ENCODE peak calls at places on chromosome 4, in ten cellular contexts. One of them, this sample, is unnamed. For H3K27me3, the result is how much of the 10 kb centered on the place peaks cover.

GRCh38 chr4:146179784-146180405 is 4.4 kb downstream of the LSM6 start:
- DNase-seq in stomach: no peak
- DNase-seq in tibial artery: no peak
- DNase-seq in adipocyte: no peak
- DNase-seq in body of pancreas: no peak
- DNase-seq in GM06990: no peak
- DNase-seq in kidney epithelial cell: no peak
- DNase-seq in SK-N-SH: no peak
- DNase-seq in adrenal gland: no peak
- DNase-seq in CD4-positive, alpha-beta memory T cell: no peak
- DNase-seq in this sample: no peak

GRCh38 chr4:140152015-140152703 is 1.8 kb downstream of the MAML3 start:
- DNase-seq in kidney epithelial cell: no peak
- DNase-seq in CD4-positive, alpha-beta memory T cell: peak
- DNase-seq in body of pancreas: peak
- DNase-seq in SK-N-SH: peak
- DNase-seq in stomach: peak
- DNase-seq in GM06990: peak
- DNase-seq in adipocyte: peak
- DNase-seq in adrenal gland: no peak
- DNase-seq in tibial artery: peak
- DNase-seq in this sample: peak

GRCh38 chr4:5784960-5785611 is 74.1 kb downstream of the EVC start:
- DNase-seq in GM06990: no peak
- DNase-seq in body of pancreas: no peak
- DNase-seq in adipocyte: peak
- DNase-seq in SK-N-SH: no peak
- DNase-seq in kidney epithelial cell: no peak
- DNase-seq in tibial artery: peak
- DNase-seq in stomach: no peak
- DNase-seq in adrenal gland: no peak
- DNase-seq in CD4-positive, alpha-beta memory T cell: no peak
- DNase-seq in this sample: no peak

GRCh38 chr4:186979966-186980745 is 256.5 kb upstream of the FAT1 start:
- DNase-seq in kidney epithelial cell: no peak
- DNase-seq in SK-N-SH: no peak
- DNase-seq in CD4-positive, alpha-beta memory T cell: no peak
- DNase-seq in adipocyte: peak
- DNase-seq in tibial artery: no peak
- DNase-seq in GM06990: no peak
- DNase-seq in stomach: no peak
- DNase-seq in body of pancreas: no peak
- DNase-seq in adrenal gland: no peak
- DNase-seq in this sample: no peak

GRCh38 chr4:78299565-78299972 is 242.4 kb downstream of the FRAS1 start:
- DNase-seq in adipocyte: peak
- DNase-seq in CD4-positive, alpha-beta memory T cell: no peak
- DNase-seq in SK-N-SH: no peak
- DNase-seq in tibial artery: no peak
- DNase-seq in GM06990: no peak
- DNase-seq in body of pancreas: no peak
- DNase-seq in adrenal gland: no peak
- DNase-seq in stomach: peak
- DNase-seq in kidney epithelial cell: no peak
- DNase-seq in this sample: no peak

GRCh38 chr4:181860157-181860556 is 383.0 kb upstream of the TENM3 start:
- DNase-seq in stomach: no peak
- DNase-seq in adrenal gland: no peak
- DNase-seq in body of pancreas: no peak
- DNase-seq in tibial artery: no peak
- DNase-seq in GM06990: no peak
- DNase-seq in SK-N-SH: peak
- DNase-seq in adipocyte: peak
- DNase-seq in kidney epithelial cell: no peak
- DNase-seq in CD4-positive, alpha-beta memory T cell: no peak
- DNase-seq in this sample: no peak

GRCh38 chr4:9925750-9926439 is 95.4 kb downstream of the SLC2A9 start:
- DNase-seq in adrenal gland: no peak
- DNase-seq in stomach: no peak
- DNase-seq in kidney epithelial cell: no peak
- DNase-seq in CD4-positive, alpha-beta memory T cell: no peak
- DNase-seq in adipocyte: no peak
- DNase-seq in GM06990: no peak
- DNase-seq in SK-N-SH: no peak
- DNase-seq in body of pancreas: no peak
- DNase-seq in tibial artery: no peak
- DNase-seq in this sample: no peak

GRCh38 chr4:181418491-181418890 is 824.7 kb upstream of the TENM3 start:
- DNase-seq in tibial artery: no peak
- DNase-seq in adrenal gland: no peak
- DNase-seq in body of pancreas: no peak
- DNase-seq in stomach: no peak
- DNase-seq in CD4-positive, alpha-beta memory T cell: no peak
- DNase-seq in adipocyte: no peak
- DNase-seq in kidney epithelial cell: no peak
- DNase-seq in GM06990: no peak
- DNase-seq in SK-N-SH: no peak
- DNase-seq in this sample: no peak

GRCh38 chr4:87659247-87659931 is 9.3 kb downstream of the DMP1 start:
- DNase-seq in adipocyte: no peak
- DNase-seq in SK-N-SH: no peak
- DNase-seq in GM06990: no peak
- DNase-seq in tibial artery: no peak
- DNase-seq in kidney epithelial cell: peak
- DNase-seq in CD4-positive, alpha-beta memory T cell: no peak
- DNase-seq in stomach: no peak
- DNase-seq in body of pancreas: no peak
- DNase-seq in adrenal gland: no peak
- DNase-seq in this sample: no peak

GRCh38 chr4:128974203-128974602 is 119.1 kb downstream of the SCLT1 start:
- DNase-seq in adrenal gland: peak
- DNase-seq in adipocyte: peak
- DNase-seq in stomach: no peak
- DNase-seq in body of pancreas: no peak
- DNase-seq in CD4-positive, alpha-beta memory T cell: no peak
- DNase-seq in kidney epithelial cell: no peak
- DNase-seq in GM06990: no peak
- DNase-seq in tibial artery: no peak
- DNase-seq in SK-N-SH: peak
- DNase-seq in this sample: no peak

GRCh38 chr4:87478732-87479250 is 50.4 kb downstream of the SPARCL1 start:
- DNase-seq in CD4-positive, alpha-beta memory T cell: no peak
- DNase-seq in tibial artery: no peak
- DNase-seq in adipocyte: no peak
- DNase-seq in kidney epithelial cell: no peak
- DNase-seq in body of pancreas: no peak
- DNase-seq in stomach: no peak
- DNase-seq in GM06990: no peak
- DNase-seq in SK-N-SH: no peak
- DNase-seq in adrenal gland: no peak
- DNase-seq in this sample: no peak

GRCh38 chr4:40908702-40909362 is 159.1 kb downstream of the NSUN7 start:
- DNase-seq in body of pancreas: peak
- DNase-seq in kidney epithelial cell: peak
- DNase-seq in tibial artery: peak
- DNase-seq in adipocyte: peak
- DNase-seq in adrenal gland: peak
- DNase-seq in SK-N-SH: peak
- DNase-seq in GM06990: peak
- DNase-seq in stomach: peak
- DNase-seq in CD4-positive, alpha-beta memory T cell: peak
- DNase-seq in this sample: peak

GRCh38 chr4:158253350-158253980 is 43.2 kb downstream of the TMEM144 start:
- DNase-seq in body of pancreas: peak
- DNase-seq in stomach: peak
- DNase-seq in GM06990: peak
- DNase-seq in kidney epithelial cell: peak
- DNase-seq in tibial artery: no peak
- DNase-seq in adipocyte: peak
- DNase-seq in adrenal gland: peak
- DNase-seq in CD4-positive, alpha-beta memory T cell: peak
- DNase-seq in SK-N-SH: peak
- DNase-seq in this sample: no peak

GRCh38 chr4:176319237-176319703 is 496 bp upstream of the SPCS3 start:
- DNase-seq in adipocyte: no peak
- DNase-seq in adrenal gland: no peak
- DNase-seq in GM06990: no peak
- DNase-seq in stomach: no peak
- DNase-seq in tibial artery: no peak
- DNase-seq in kidney epithelial cell: no peak
- DNase-seq in SK-N-SH: no peak
- DNase-seq in body of pancreas: no peak
- DNase-seq in CD4-positive, alpha-beta memory T cell: no peak
- DNase-seq in this sample: no peak

GRCh38 chr4:150366487-150366999 is 215.4 kb upstream of the MAB21L2 start:
- DNase-seq in SK-N-SH: peak
- DNase-seq in CD4-positive, alpha-beta memory T cell: no peak
- DNase-seq in adrenal gland: no peak
- DNase-seq in body of pancreas: no peak
- DNase-seq in adipocyte: no peak
- DNase-seq in stomach: no peak
- DNase-seq in GM06990: peak
- DNase-seq in tibial artery: no peak
- DNase-seq in kidney epithelial cell: no peak
- DNase-seq in this sample: no peak
- H3K27me3 ChIP-seq in SK-N-SH: under half
- H3K27me3 ChIP-seq in CD4-positive, alpha-beta memory T cell: under half
- H3K27me3 ChIP-seq in adrenal gland: under half
- H3K27me3 ChIP-seq in body of pancreas: under half
- H3K27me3 ChIP-seq in adipocyte: under half
- H3K27me3 ChIP-seq in stomach: under half
- H3K27me3 ChIP-seq in GM06990: under half
- H3K27me3 ChIP-seq in tibial artery: under half
- H3K27me3 ChIP-seq in kidney epithelial cell: under half
- H3K27me3 ChIP-seq in this sample: under half

GRCh38 chr4:996994-997374 is 3.8 kb upstream of the SLC26A1 start:
- DNase-seq in SK-N-SH: no peak
- DNase-seq in stomach: no peak
- DNase-seq in kidney epithelial cell: no peak
- DNase-seq in body of pancreas: no peak
- DNase-seq in GM06990: no peak
- DNase-seq in adrenal gland: no peak
- DNase-seq in adipocyte: no peak
- DNase-seq in tibial artery: no peak
- DNase-seq in CD4-positive, alpha-beta memory T cell: no peak
- DNase-seq in this sample: no peak
- H3K27me3 ChIP-seq in SK-N-SH: under half
- H3K27me3 ChIP-seq in stomach: under half
- H3K27me3 ChIP-seq in kidney epithelial cell: half or more
- H3K27me3 ChIP-seq in body of pancreas: under half
- H3K27me3 ChIP-seq in GM06990: under half
- H3K27me3 ChIP-seq in adrenal gland: under half
- H3K27me3 ChIP-seq in adipocyte: under half
- H3K27me3 ChIP-seq in tibial artery: half or more
- H3K27me3 ChIP-seq in CD4-positive, alpha-beta memory T cell: under half
- H3K27me3 ChIP-seq in this sample: under half

GRCh38 chr4:3649491-3649890 is 116.7 kb upstream of the ADRA2C start:
- DNase-seq in adrenal gland: no peak
- DNase-seq in kidney epithelial cell: no peak
- DNase-seq in SK-N-SH: no peak
- DNase-seq in adipocyte: no peak
- DNase-seq in stomach: no peak
- DNase-seq in tibial artery: no peak
- DNase-seq in GM06990: no peak
- DNase-seq in body of pancreas: no peak
- DNase-seq in CD4-positive, alpha-beta memory T cell: no peak
- DNase-seq in this sample: no peak

GRCh38 chr4:3651267-3651846 is 114.8 kb upstream of the ADRA2C start:
- DNase-seq in body of pancreas: no peak
- DNase-seq in tibial artery: no peak
- DNase-seq in GM06990: no peak
- DNase-seq in stomach: no peak
- DNase-seq in CD4-positive, alpha-beta memory T cell: no peak
- DNase-seq in kidney epithelial cell: no peak
- DNase-seq in SK-N-SH: no peak
- DNase-seq in adrenal gland: no peak
- DNase-seq in adipocyte: no peak
- DNase-seq in this sample: no peak

GRCh38 chr4:3654036-3654807 is 112.0 kb upstream of the ADRA2C start:
- DNase-seq in SK-N-SH: no peak
- DNase-seq in adipocyte: no peak
- DNase-seq in body of pancreas: no peak
- DNase-seq in stomach: no peak
- DNase-seq in CD4-positive, alpha-beta memory T cell: no peak
- DNase-seq in tibial artery: no peak
- DNase-seq in adrenal gland: no peak
- DNase-seq in GM06990: no peak
- DNase-seq in kidney epithelial cell: no peak
- DNase-seq in this sample: no peak

GRCh38 chr4:3655485-3656429 is 110.4 kb upstream of the ADRA2C start:
- DNase-seq in kidney epithelial cell: no peak
- DNase-seq in CD4-positive, alpha-beta memory T cell: no peak
- DNase-seq in adipocyte: no peak
- DNase-seq in tibial artery: no peak
- DNase-seq in SK-N-SH: no peak
- DNase-seq in stomach: no peak
- DNase-seq in GM06990: no peak
- DNase-seq in body of pancreas: no peak
- DNase-seq in adrenal gland: no peak
- DNase-seq in this sample: no peak

GRCh38 chr4:3652586-3652985 is 113.6 kb upstream of the ADRA2C start:
- DNase-seq in kidney epithelial cell: no peak
- DNase-seq in GM06990: no peak
- DNase-seq in stomach: no peak
- DNase-seq in CD4-positive, alpha-beta memory T cell: no peak
- DNase-seq in body of pancreas: no peak
- DNase-seq in adrenal gland: no peak
- DNase-seq in SK-N-SH: no peak
- DNase-seq in tibial artery: no peak
- DNase-seq in adipocyte: no peak
- DNase-seq in this sample: no peak
- H3K27me3 ChIP-seq in kidney epithelial cell: under half
- H3K27me3 ChIP-seq in GM06990: under half
- H3K27me3 ChIP-seq in stomach: under half
- H3K27me3 ChIP-seq in CD4-positive, alpha-beta memory T cell: under half
- H3K27me3 ChIP-seq in body of pancreas: under half
- H3K27me3 ChIP-seq in adrenal gland: under half
- H3K27me3 ChIP-seq in SK-N-SH: under half
- H3K27me3 ChIP-seq in tibial artery: under half
- H3K27me3 ChIP-seq in adipocyte: half or more
- H3K27me3 ChIP-seq in this sample: under half

DNA sequence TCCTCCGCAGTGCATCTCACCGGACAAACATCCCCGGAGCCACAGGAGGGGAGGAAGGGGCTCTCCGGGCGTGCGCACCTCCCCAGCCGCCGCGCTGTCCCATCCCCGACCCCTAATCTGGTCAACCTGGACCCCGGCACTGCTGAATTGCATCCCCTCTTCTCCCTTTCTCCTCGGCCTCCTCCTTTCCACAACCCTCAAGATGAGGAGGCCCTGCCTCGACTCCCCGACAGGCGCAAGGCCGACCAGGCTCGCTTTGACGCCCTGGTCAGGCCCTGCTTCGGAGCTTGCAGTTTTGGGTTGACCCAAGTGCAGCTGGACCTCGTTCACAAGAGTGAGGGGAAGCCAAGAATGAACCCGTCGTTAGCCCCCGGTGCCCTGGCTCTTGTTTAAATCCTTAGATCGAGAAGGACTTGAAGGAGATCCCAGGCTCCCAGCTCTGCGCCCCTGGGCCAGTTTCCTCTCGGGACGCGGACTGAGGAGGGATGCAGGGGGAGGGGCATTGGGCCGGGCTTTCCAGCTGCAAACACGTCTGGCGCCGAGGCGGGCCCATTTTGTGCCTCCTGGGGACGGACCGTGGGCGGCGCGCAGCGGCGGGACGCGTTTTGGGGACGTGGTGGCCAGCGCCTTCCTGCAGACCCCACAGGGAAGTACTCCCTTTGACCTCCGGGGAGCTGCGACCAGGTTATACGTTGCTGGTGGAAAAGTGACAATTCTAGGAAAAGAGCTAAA is 2.5 kb downstream of the PDGFRA start:
- DNase-seq in SK-N-SH: peak
- DNase-seq in CD4-positive, alpha-beta memory T cell: no peak
- DNase-seq in tibial artery: peak
- DNase-seq in adrenal gland: no peak
- DNase-seq in body of pancreas: no peak
- DNase-seq in stomach: no peak
- DNase-seq in adipocyte: peak
- DNase-seq in GM06990: peak
- DNase-seq in kidney epithelial cell: no peak
- DNase-seq in this sample: peak
- H3K27me3 ChIP-seq in SK-N-SH: under half
- H3K27me3 ChIP-seq in CD4-positive, alpha-beta memory T cell: under half
- H3K27me3 ChIP-seq in tibial artery: half or more
- H3K27me3 ChIP-seq in adrenal gland: under half
- H3K27me3 ChIP-seq in body of pancreas: under half
- H3K27me3 ChIP-seq in stomach: under half
- H3K27me3 ChIP-seq in adipocyte: under half
- H3K27me3 ChIP-seq in GM06990: under half
- H3K27me3 ChIP-seq in kidney epithelial cell: half or more
- H3K27me3 ChIP-seq in this sample: under half

This sample was measured in ovary.